ENCODE peak calls at places on chromosome 2, in eight cellular contexts. N is heart left ventricle, K is heart right ventricle, U is MM.1S, V is keratinocyte, G is left lung, O is HCT116, F is OCI-LY7. I is an unnamed sample.

GRCh38 chr2:122808286-122808969 is 1053.0 kb downstream of the TSN start:
- DNase-seq in N (no peak), K (no peak), U (no peak), V (no peak), G (no peak), O (no peak), F (no peak), I (no peak)

GRCh38 chr2:191620144-191620543 is 57.8 kb upstream of the NABP1 start:
- DNase-seq in N (no peak), K (no peak), U (no peak), V (no peak), G (no peak), O (no peak), F (no peak), I (no peak)

GRCh38 chr2:237315881-237316225 is 98.1 kb downstream of the COL6A3 start:
- DNase-seq in N (no peak), K (no peak), U (no peak), V (no peak), G (no peak), O (no peak), F (no peak), I (no peak)

GRCh38 chr2:217274578-217274977 is 414.7 kb upstream of the TNP1 start:
- DNase-seq in N (no peak), K (no peak), U (no peak), V (no peak), G (no peak), O (no peak), F (no peak), I (no peak)

GRCh38 chr2:14828223-14828622 is 195.7 kb downstream of the LRATD1 start:
- DNase-seq in N (no peak), K (no peak), U (no peak), V (no peak), G (no peak), O (no peak), F (no peak), I (no peak)

GRCh38 chr2:77370505-77370904 is 151.7 kb downstream of the LRRTM4 start:
- DNase-seq in N (no peak), K (no peak), U (no peak), V (no peak), G (no peak), O (no peak), F (no peak), I (no peak)

GRCh38 chr2:10901565-10901964 is 10.2 kb upstream of the KCNF1 start:
- DNase-seq in N (no peak), K (no peak), U (no peak), V (no peak), G (no peak), O (no peak), F (no peak), I (no peak)

GRCh38 chr2:238554468-238555184 is 127.9 kb downstream of the ASB1 start:
- DNase-seq in N (no peak), K (no peak), U (no peak), V (no peak), G (no peak), O (no peak), F (no peak), I (no peak)

GRCh38 chr2:33373986-33374385 is 102.5 kb upstream of the RASGRP3 start:
- DNase-seq in N (no peak), K (no peak), U (no peak), V (no peak), G (no peak), O (no peak), F (no peak), I (no peak)

GRCh38 chr2:17792515-17792914 is 23.7 kb upstream of the MSGN1 start:
- DNase-seq in N (no peak), K (no peak), U (peak; percentile 28), V (no peak), G (no peak), O (no peak), F (no peak), I (no peak)

GRCh38 chr2:60097298-60097697 is 456.2 kb downstream of the BCL11A start:
- DNase-seq in N (no peak), K (no peak), U (no peak), V (no peak), G (peak; percentile 61), O (no peak), F (no peak), I (no peak)

GRCh38 chr2:101109451-101110140 is 41.6 kb downstream of the TBC1D8 start:
- DNase-seq in N (peak; percentile 56), K (peak; percentile 40), U (no peak), V (no peak), G (no peak), O (no peak), F (no peak), I (no peak)

GRCh38 chr2:65017335-65017734 is 28.1 kb downstream of the SLC1A4 start:
- DNase-seq in N (peak; percentile 24), K (no peak), U (no peak), V (no peak), G (no peak), O (no peak), F (peak; percentile 65), I (no peak)

DNA sequence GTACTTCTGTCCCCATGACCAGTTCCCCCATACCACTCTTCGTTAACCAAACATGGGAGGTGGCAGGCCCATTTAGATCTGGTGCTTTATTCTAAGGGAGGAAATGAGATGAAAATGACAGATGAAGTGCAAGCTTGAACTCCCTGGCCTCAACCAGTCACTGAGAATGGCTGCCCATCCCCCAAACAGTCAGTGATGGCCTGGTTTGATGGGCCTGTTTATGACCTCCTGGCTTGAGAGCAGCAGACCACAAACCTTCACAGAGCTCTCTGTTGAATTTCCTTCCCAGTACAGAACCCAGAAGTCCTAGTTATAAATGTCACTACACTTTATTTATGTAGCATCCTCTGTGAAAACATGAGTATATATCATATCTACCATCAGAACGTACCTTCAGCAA is 31.1 kb downstream of the EPAS1 start:
- DNase-seq in N (no peak), K (no peak), U (no peak), V (no peak), G (no peak), O (no peak), F (no peak), I (no peak)
- H3K27ac ChIP-seq in N (no peak overlapping the region), K (peak overlapping the region; percentile 50), U (no peak overlapping the region), V (peak overlapping the region; percentile 92), G (peak overlapping the region; percentile 45), O (no peak overlapping the region), F (no peak overlapping the region), I (no peak overlapping the region)

GRCh38 chr2:13141315-13141714 is 424.6 kb downstream of the TRIB2 start:
- DNase-seq in N (no peak), K (no peak), U (no peak), V (no peak), G (no peak), O (no peak), F (no peak), I (no peak)
- H3K36me3 ChIP-seq in N (no peaks in the 10 kb centered on the region), K (no peaks in the 10 kb centered on the region), U (no peaks in the 10 kb centered on the region), V (no peaks in the 10 kb centered on the region), G (no peaks in the 10 kb centered on the region), O (no peaks in the 10 kb centered on the region), F (no peaks in the 10 kb centered on the region), I (no peaks in the 10 kb centered on the region)

GRCh38 chr2:213233438-213234330 is 50.6 kb upstream of the SPAG16 start:
- DNase-seq in N (no peak), K (no peak), U (no peak), V (no peak), G (no peak), O (no peak), F (peak; percentile 33), I (no peak)

GRCh38 chr2:213237251-213237650 is 47.0 kb upstream of the SPAG16 start:
- DNase-seq in N (no peak), K (no peak), U (no peak), V (no peak), G (no peak), O (no peak), F (no peak), I (no peak)

GRCh38 chr2:213232649-213233437 is 51.4 kb upstream of the SPAG16 start:
- DNase-seq in N (no peak), K (no peak), U (peak; percentile 42), V (no peak), G (no peak), O (no peak), F (peak; percentile 99), I (peak; percentile 17)

GRCh38 chr2:213235741-213236140 is 48.5 kb upstream of the SPAG16 start:
- DNase-seq in N (no peak), K (no peak), U (no peak), V (no peak), G (no peak), O (no peak), F (no peak), I (no peak)

DNA sequence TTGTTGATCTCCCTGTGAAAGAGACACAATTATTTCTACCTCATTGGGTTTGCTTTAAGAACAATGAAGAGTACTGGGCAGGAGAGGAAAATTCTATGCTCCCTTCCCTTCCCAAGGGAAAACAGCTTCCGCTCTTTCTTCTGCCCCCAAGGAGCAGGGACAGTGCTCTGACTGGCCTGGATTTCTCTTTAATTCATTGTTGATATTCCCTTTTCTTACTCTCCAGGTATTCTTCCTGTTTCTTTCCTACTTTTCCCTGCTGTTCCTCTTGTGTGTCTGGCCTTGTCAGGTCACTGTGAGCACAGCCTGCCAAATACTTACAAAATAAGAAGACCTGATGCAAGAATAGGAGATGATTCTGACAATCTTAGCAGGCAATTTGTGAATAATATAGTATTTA is 49.6 kb upstream of the SPAG16 start:
- DNase-seq in N (no peak), K (no peak), U (no peak), V (no peak), G (no peak), O (no peak), F (no peak), I (no peak)
- H3K4me1 ChIP-seq in N (peaks cover 4% of the 10 kb centered on the region), K (no peaks in the 10 kb centered on the region), U (no peaks in the 10 kb centered on the region), V (peaks cover 15% of the 10 kb centered on the region), G (no peaks in the 10 kb centered on the region), O (peaks cover 14% of the 10 kb centered on the region), F (peaks cover 97% of the 10 kb centered on the region), I (peaks cover 5% of the 10 kb centered on the region)

GRCh38 chr2:109222422-109222821 is 93.4 kb downstream of the SH3RF3 start:
- DNase-seq in N (no peak), K (no peak), U (no peak), V (no peak), G (no peak), O (no peak), F (no peak), I (no peak)
- H3K27ac ChIP-seq in N (no peak overlapping the region), K (no peak overlapping the region), U (peak overlapping the region; percentile 57), V (no peak overlapping the region), G (no peak overlapping the region), O (no peak overlapping the region), F (no peak overlapping the region), I (no peak overlapping the region)

GRCh38 chr2:233146194-233146593 is 86.1 kb downstream of the INPP5D start:
- DNase-seq in N (no peak), K (no peak), U (no peak), V (no peak), G (no peak), O (no peak), F (no peak), I (no peak)
- H3K36me3 ChIP-seq in N (no peaks in the 10 kb centered on the region), K (peaks cover 74% of the 10 kb centered on the region), U (no peaks in the 10 kb centered on the region), V (peaks cover 15% of the 10 kb centered on the region), G (peaks cover 83% of the 10 kb centered on the region), O (no peaks in the 10 kb centered on the region), F (peaks cover 96% of the 10 kb centered on the region), I (peaks cover 85% of the 10 kb centered on the region)

GRCh38 chr2:199524689-199525574 is 67.2 kb upstream of the SATB2 start:
- DNase-seq in N (no peak), K (no peak), U (no peak), V (no peak), G (no peak), O (no peak), F (no peak), I (no peak)

DNA sequence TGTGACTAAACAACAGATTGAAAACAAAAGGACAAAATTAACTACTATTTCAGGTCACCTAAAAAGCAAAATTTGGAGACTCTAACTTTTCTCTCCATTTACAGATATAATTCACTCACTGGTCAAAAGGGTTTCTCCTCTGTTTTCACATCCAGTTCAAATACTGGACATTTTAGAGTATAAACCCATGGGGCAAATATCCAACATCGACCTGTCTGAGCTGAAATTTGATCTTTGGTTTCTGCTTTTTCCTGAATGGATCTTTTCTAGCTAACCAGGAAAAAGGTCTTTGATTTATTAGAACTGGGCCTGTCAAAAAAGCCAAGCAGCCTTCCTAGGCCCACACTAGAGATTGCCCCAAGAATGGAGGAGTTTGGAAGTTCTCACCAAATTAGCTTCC is 69.3 kb upstream of the SATB2 start:
- DNase-seq in N (no peak), K (no peak), U (no peak), V (no peak), G (no peak), O (no peak), F (no peak), I (no peak)
- H3K4me1 ChIP-seq in N (no peaks in the 10 kb centered on the region), K (no peaks in the 10 kb centered on the region), U (no peaks in the 10 kb centered on the region), V (no peaks in the 10 kb centered on the region), G (no peaks in the 10 kb centered on the region), O (no peaks in the 10 kb centered on the region), F (no peaks in the 10 kb centered on the region), I (no peaks in the 10 kb centered on the region)